ENCODE peak calls at places on chromosomes 3 and 15, in six cellular contexts. N is IMR-90, B is mesenchymal stem cell, I is H9, F is H1, P is neuronal stem cell. T is an unnamed sample.

GRCh38 chr3:123390865-123391613 is 57.9 kb downstream of the ADCY5 start:
- DNase-seq in B (no peak), N (no peak), F (no peak), P (no peak), I (no peak), T (no peak)

GRCh38 chr3:11548721-11549131 is 95.0 kb downstream of the VGLL4 start:
- DNase-seq in B (peak), I (no peak), P (no peak), F (no peak), N (peak), T (peak)

GRCh38 chr3:50806806-50807205 is 132.1 kb downstream of the DOCK3 start:
- DNase-seq in P (no peak), B (no peak), N (no peak), F (no peak), I (peak), T (peak)

GRCh38 chr3:12979947-12980487 is 93.2 kb downstream of the IQSEC1 start:
- DNase-seq in B (no peak), P (no peak), I (no peak), N (no peak), F (no peak), T (no peak)

GRCh38 chr15:70722266-70723123 is 40.9 kb downstream of the UACA start:
- DNase-seq in B (peak), F (no peak), N (peak), I (no peak), P (no peak), T (peak)

GRCh38 chr3:3998140-3998977 is 199.1 kb downstream of the LRRN1 start:
- DNase-seq in N (no peak), I (peak), F (peak), P (no peak), B (peak), T (peak)

GRCh38 chr15:39432935-39433334 is 147.9 kb upstream of the THBS1 start:
- DNase-seq in P (no peak), F (no peak), B (no peak), I (no peak), N (no peak), T (no peak)

GRCh38 chr3:8743911-8744310 is 10.3 kb downstream of the CAV3 start:
- DNase-seq in N (no peak), P (no peak), B (no peak), F (no peak), I (no peak), T (no peak)

GRCh38 chr15:45425135-45425534 is 46.8 kb upstream of the GATM start:
- DNase-seq in N (peak), B (peak), I (no peak), F (no peak), P (no peak), T (no peak)

GRCh38 chr3:39105687-39106063 is 1.8 kb downstream of the GORASP1 start:
- DNase-seq in N (no peak), I (no peak), B (no peak), P (no peak), F (no peak), T (no peak)

GRCh38 chr3:53841296-53841695 is 4.9 kb downstream of the CHDH start:
- DNase-seq in N (no peak), F (no peak), B (no peak), P (no peak), I (no peak), T (no peak)

GRCh38 chr3:65422154-65422553 is 616.6 kb downstream of the MAGI1 start:
- DNase-seq in F (no peak), I (no peak), B (no peak), N (no peak), P (no peak), T (no peak)

GRCh38 chr3:139204756-139205155 is 139.1 kb upstream of the MRPS22 start:
- DNase-seq in B (peak), I (no peak), F (no peak), N (peak), P (no peak), T (peak)

GRCh38 chr15:53031469-53031868 is 241.3 kb upstream of the ONECUT1 start:
- DNase-seq in P (no peak), I (no peak), B (no peak), F (no peak), N (no peak), T (no peak)

GRCh38 chr15:96978937-96979473 is 648.5 kb downstream of the NR2F2 start:
- DNase-seq in N (no peak), I (no peak), F (no peak), P (no peak), B (no peak), T (no peak)

GRCh38 chr3:120160050-120160449 is 65.8 kb upstream of the GSK3B start:
- DNase-seq in B (peak), N (peak), P (no peak), I (no peak), F (no peak), T (peak)

GRCh38 chr3:135197246-135197645 is 402.2 kb downstream of the EPHB1 start:
- DNase-seq in N (no peak), B (no peak), I (no peak), P (no peak), F (no peak), T (no peak)

GRCh38 chr3:133488785-133489367 is 84.6 kb upstream of the CDV3 start:
- DNase-seq in N (peak), I (no peak), F (no peak), B (peak), P (no peak), T (no peak)

GRCh38 chr15:48946088-48946839 is 17.5 kb downstream of the SHC4 start:
- DNase-seq in P (no peak), I (no peak), F (no peak), N (peak), B (peak), T (no peak)

GRCh38 chr15:70060214-70061085 is 37.3 kb downstream of the TLE3 start:
- DNase-seq in P (no peak), F (no peak), I (no peak), N (no peak), B (no peak), T (no peak)

GRCh38 chr15:80703965-80704364 is 8.9 kb downstream of the ABHD17C start:
- DNase-seq in I (no peak), N (no peak), B (peak), P (no peak), F (no peak), T (no peak)

GRCh38 chr15:64461577-64462162 is 1.3 kb downstream of the ZNF609 start:
- DNase-seq in P (peak), B (no peak), N (peak), F (no peak), I (peak), T (no peak)

GRCh38 chr3:159884661-159885402 is 103.8 kb upstream of the IL12A start:
- DNase-seq in I (no peak), P (no peak), F (no peak), N (peak), B (peak), T (peak)

GRCh38 chr15:74027688-74028087 is 33.2 kb downstream of the PML start:
- DNase-seq in N (no peak), F (no peak), I (no peak), P (no peak), B (no peak), T (no peak)

GRCh38 chr15:60679256-60679655 is 200.3 kb upstream of the ICE2 start:
- DNase-seq in P (no peak), I (no peak), B (peak), F (no peak), N (peak), T (no peak)

GRCh38 chr15:37016287-37016686 is 84.1 kb downstream of the MEIS2 start:
- DNase-seq in F (no peak), I (no peak), N (peak), P (no peak), B (peak), T (no peak)

GRCh38 chr15:94312946-94313345 is 81.6 kb downstream of the MCTP2 start:
- DNase-seq in I (no peak), P (no peak), N (no peak), B (peak), F (no peak), T (peak)

GRCh38 chr3:196726788-196727675 is 12.6 kb upstream of the PAK2 start:
- DNase-seq in I (no peak), B (peak), P (no peak), N (peak), F (no peak), T (no peak)

GRCh38 chr3:167110906-167111305 is 269.2 kb downstream of the ZBBX start:
- DNase-seq in I (peak), F (no peak), B (peak), N (no peak), P (peak), T (peak)

GRCh38 chr3:77309460-77309859 is 269.6 kb downstream of the ROBO2 start:
- DNase-seq in B (no peak), N (peak), F (no peak), P (no peak), I (no peak), T (no peak)
- H3K4me2 ChIP-seq in B (no peak), N (no peak), F (no peak), P (no peak), I (no peak), T (no peak)

GRCh38 chr3:44301746-44302145 is 36.8 kb upstream of the TCAIM start:
- DNase-seq in N (no peak), F (no peak), I (no peak), P (no peak), B (no peak), T (no peak)
- H3K14ac ChIP-seq in N (no peak), F (no peak), I (no peak), P (no peak), B (no peak), T (no peak)

GRCh38 chr3:112987710-112988334 is 3.0 kb upstream of the GTPBP8 start:
- DNase-seq in I (no peak), N (no peak), P (no peak), B (no peak), F (no peak), T (no peak)

GRCh38 chr3:112995800-112996199 is 5.0 kb downstream of the GTPBP8 start:
- DNase-seq in B (no peak), I (no peak), F (no peak), N (no peak), P (no peak), T (peak)

DNA sequence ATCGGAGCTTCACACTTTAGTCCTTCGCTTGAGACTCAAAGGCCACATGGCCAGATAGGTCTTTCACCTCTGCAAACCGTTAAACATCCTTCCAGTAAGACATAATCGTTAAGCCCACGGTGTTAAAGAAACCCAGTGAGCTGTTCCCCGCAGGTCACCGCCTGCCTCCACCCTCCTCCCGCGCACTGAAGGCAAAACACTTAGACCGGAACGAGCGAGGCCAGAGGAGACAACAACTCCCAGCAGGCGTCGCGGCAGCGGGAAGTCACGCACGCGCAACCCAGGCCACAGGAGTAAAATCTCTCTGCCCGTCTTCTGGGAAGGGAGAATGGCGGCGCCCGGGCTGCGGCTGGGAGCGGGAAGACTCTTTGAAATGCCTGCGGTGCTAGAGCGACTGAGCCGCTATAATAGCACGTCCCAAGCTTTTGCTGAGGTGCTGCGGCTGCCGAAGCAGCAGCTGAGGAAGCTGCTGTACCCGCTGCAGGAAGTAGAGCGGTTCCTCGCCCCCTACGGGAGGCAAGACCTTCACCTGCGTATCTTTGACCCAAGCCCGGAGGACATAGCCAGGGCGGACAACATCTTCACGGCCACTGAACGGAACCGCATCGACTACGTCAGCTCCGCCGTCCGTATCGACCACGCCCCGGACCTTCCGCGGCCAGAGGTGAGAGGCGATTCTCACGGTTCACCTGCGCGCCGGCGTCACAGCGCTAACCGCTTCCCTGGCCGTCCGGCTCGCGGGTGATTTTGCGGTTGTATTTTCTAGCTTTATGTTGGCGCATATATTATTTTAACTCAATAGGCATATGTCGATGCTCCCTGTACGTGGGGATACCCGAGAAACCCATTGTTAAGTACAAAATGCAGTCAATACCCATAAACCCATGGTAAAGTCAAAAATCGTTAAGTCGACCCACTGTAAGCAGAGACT is at the start of gene GTPBP8:
- DNase-seq in P (peak), I (peak), B (peak), F (peak), N (peak), T (peak)
- H2BK5ac ChIP-seq in P (peak), I (no peak), B (peak), F (peak), N (peak), T (peak)

GRCh38 chr3:16520636-16521579 is 7.4 kb upstream of the RFTN1 start:
- DNase-seq in N (no peak), B (no peak), P (no peak), F (no peak), I (no peak), T (no peak)

GRCh38 chr3:16523778-16524177 is 10.3 kb upstream of the RFTN1 start:
- DNase-seq in B (no peak), P (no peak), I (no peak), N (peak), F (no peak), T (peak)

GRCh38 chr3:16521580-16521941 is 8.1 kb upstream of the RFTN1 start:
- DNase-seq in P (no peak), I (no peak), F (no peak), N (no peak), B (no peak), T (no peak)

GRCh38 chr3:16524196-16524595 is 10.7 kb upstream of the RFTN1 start:
- DNase-seq in P (no peak), N (no peak), B (no peak), I (no peak), F (no peak), T (no peak)

GRCh38 chr3:16522820-16523219 is 9.3 kb upstream of the RFTN1 start:
- DNase-seq in P (no peak), F (no peak), N (no peak), B (no peak), I (no peak), T (no peak)
- H3K4me2 ChIP-seq in P (no peak), F (no peak), N (no peak), B (no peak), I (no peak), T (no peak)

GRCh38 chr3:127041933-127042332 is 59.0 kb downstream of the PLXNA1 start:
- DNase-seq in N (no peak), B (no peak), F (no peak), I (no peak), P (no peak), T (no peak)

GRCh38 chr3:127042634-127043033 is 59.7 kb downstream of the PLXNA1 start:
- DNase-seq in N (no peak), P (no peak), F (no peak), B (no peak), I (no peak), T (no peak)

GRCh38 chr3:127043731-127044510 is 61.0 kb downstream of the PLXNA1 start:
- DNase-seq in B (no peak), I (no peak), P (no peak), F (no peak), N (no peak), T (no peak)

GRCh38 chr3:127041264-127041820 is 58.4 kb downstream of the PLXNA1 start:
- DNase-seq in B (no peak), P (no peak), I (no peak), F (no peak), N (no peak), T (no peak)

DNA sequence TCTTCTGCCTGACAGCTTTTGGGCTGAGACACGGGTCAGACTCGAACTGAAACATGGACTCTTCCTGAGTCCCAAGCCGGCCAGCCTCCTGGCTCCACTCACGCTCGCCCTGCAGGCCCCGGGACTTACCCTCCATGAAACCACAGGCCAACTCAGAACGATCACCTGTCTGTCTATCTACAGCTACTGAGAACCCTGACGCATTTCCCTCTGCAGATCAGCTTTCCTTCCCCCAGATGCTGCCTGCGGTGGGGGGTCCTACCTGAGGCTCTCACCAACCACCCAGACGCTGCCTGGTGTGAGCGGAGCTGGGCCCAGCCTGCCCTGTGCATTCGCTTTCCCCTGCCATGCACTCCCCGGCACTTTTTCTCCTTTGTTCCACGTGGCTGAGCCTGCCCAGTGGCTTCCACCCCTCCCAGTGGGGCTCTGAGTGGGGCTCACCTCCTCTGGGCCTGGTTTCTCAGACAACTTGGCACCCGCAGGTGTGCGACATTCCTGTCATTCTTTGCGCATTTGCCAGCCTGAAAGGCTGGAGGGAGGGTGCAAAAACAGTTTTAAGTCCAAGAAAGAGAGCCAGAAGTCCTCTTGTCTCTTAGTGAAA is 60.2 kb downstream of the PLXNA1 start:
- DNase-seq in B (no peak), I (peak), F (peak), N (no peak), P (no peak), T (no peak)
- H3K14ac ChIP-seq in B (peak), I (peak), F (no peak), N (no peak), P (no peak), T (no peak)

DNA sequence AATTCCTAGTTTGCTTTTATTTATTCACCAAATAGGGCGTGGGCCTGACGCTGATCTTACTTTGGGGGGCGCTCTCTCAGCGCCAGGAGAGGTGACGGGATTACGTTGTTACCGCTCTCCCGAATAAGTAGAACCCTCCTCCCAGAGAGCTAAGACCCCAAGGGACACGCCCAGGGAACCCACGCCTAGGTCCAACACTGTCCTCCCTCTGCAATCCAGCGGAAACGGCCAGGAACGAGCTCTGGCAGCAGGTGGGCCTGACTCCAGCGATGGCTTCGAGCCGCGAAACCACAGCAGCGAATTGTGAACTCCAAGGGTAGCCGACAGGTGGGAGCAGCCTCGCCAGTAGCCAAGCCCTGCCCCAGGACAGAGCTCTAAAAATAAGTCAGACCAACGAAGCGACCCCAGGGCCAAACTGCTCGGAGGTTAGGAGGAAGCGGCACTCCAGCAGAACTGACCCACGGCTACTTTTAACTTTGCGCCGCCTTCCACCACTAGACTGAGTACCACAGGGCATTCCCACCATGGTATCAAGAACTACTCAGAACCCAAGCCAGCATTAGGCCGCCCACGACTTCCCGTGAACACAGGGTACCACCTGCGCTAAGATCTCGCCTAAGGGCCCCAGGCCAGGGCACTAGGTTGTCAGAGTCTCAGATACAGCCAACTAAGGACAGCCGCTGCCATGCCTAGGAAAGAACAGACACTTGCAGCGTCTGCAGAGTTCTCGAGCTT is 1.6 kb upstream of the SIN3A start:
- DNase-seq in P (peak), N (no peak), I (peak), B (peak), F (peak), T (peak)
- H2BK5ac ChIP-seq in P (peak), N (peak), I (peak), B (no peak), F (peak), T (peak)

GRCh38 chr3:187518616-187519015 is 150.4 kb downstream of the RTP4 start:
- DNase-seq in B (no peak), P (no peak), I (no peak), F (no peak), N (no peak), T (no peak)
- H3K4me2 ChIP-seq in B (no peak), P (no peak), I (no peak), F (no peak), N (no peak), T (no peak)

DNA sequence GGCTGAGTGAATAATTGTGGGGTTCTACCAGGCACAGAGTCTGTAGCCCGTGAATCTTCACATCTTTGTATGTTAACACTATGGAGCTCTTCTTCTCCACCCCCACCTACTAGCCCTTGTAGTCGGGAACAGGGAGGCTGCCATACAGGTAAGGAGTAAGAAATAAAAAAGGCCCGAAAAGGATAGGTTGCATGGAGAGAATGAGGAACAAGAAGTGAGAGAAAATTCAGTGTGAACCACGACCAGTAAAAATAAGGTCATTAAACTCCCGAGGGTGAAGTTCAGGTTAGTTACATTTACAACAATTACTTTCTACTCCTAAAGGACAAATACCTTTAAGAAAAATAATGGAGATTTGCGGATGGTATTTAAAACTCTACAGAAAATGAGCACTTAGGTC is 53.3 kb downstream of the OSBPL10 start:
- DNase-seq in I (no peak), P (no peak), N (no peak), F (no peak), B (no peak), T (no peak)
- H3K14ac ChIP-seq in I (no peak), P (no peak), N (no peak), F (no peak), B (no peak), T (no peak)